ENCODE peak calls at places on chromosomes 2 and 18, in nine cellular contexts. P, H, X, T, C, L, G, Z and V are unnamed samples.
A peak's percentile ranks its signal among the peaks of the same experiment; 100 is the strongest.

GRCh38 chr18:73614812-73615211 is 532.8 kb downstream of the FBXO15 start:
- DNase-seq in C (no peak), P (no peak), Z (peak; percentile 34), L (peak; percentile 4), T (peak; percentile 84), G (no peak), X (no peak), H (no peak), V (no peak)

GRCh38 chr2:237593596-237594310 is 3.2 kb upstream of the RAB17 start:
- DNase-seq in T (no peak), X (no peak), C (no peak), L (no peak), Z (no peak), P (no peak), G (no peak), H (no peak), V (no peak)

GRCh38 chr2:217980591-217980990 is 22.2 kb downstream of the TNS1 start:
- DNase-seq in T (no peak), Z (no peak), L (no peak), G (no peak), C (no peak), X (no peak), H (no peak), P (no peak), V (no peak)

GRCh38 chr2:19717446-19717845 is 184.3 kb downstream of the TTC32 start:
- DNase-seq in G (no peak), P (no peak), Z (peak; percentile 63), X (no peak), H (no peak), L (no peak), T (no peak), C (no peak), V (no peak)

GRCh38 chr2:205321240-205321639 is 361.1 kb upstream of the NRP2 start:
- DNase-seq in G (no peak), C (no peak), H (no peak), Z (no peak), T (peak; percentile 23), X (no peak), P (no peak), L (peak; percentile 5), V (no peak)

GRCh38 chr2:169095631-169096105 is 26.3 kb downstream of the DHRS9 start:
- DNase-seq in X (no peak), G (no peak), P (no peak), Z (peak; percentile 78), T (peak; percentile 92), L (peak; percentile 77), C (peak; percentile 48), H (no peak), V (no peak)

GRCh38 chr2:167188596-167188967 is 300.3 kb downstream of the XIRP2 start:
- DNase-seq in C (no peak), T (no peak), P (no peak), Z (no peak), H (no peak), G (no peak), X (no peak), L (no peak), V (no peak)

GRCh38 chr18:47737198-47737830 is 193.1 kb downstream of the SMAD2 start:
- DNase-seq in C (no peak), H (no peak), G (no peak), Z (no peak), L (no peak), P (no peak), X (peak; percentile 7), T (no peak), V (no peak)

GRCh38 chr2:239574434-239575156 is 173.8 kb upstream of the HDAC4 start:
- DNase-seq in T (no peak), G (peak; percentile 91), H (no peak), P (peak; percentile 42), C (no peak), X (no peak), Z (peak; percentile 2), L (no peak), V (peak; percentile 64)

GRCh38 chr2:458431-458827 is 170.5 kb upstream of the ALKAL2 start:
- DNase-seq in L (no peak), P (no peak), G (no peak), C (no peak), Z (no peak), T (no peak), H (no peak), X (no peak), V (no peak)

GRCh38 chr2:171832489-171832888 is 61.6 kb downstream of the SLC25A12 start:
- DNase-seq in L (no peak), G (no peak), H (no peak), X (no peak), T (no peak), Z (no peak), C (no peak), P (no peak), V (no peak)
- H3K9me3 ChIP-seq in L (peaks cover 2% of the 10 kb centered on the region), G (peaks cover 27% of the 10 kb centered on the region), H (peaks cover 45% of the 10 kb centered on the region), X (no peaks in the 10 kb centered on the region), T (no peaks in the 10 kb centered on the region), Z (no peaks in the 10 kb centered on the region), C (peaks cover 15% of the 10 kb centered on the region), P (no peaks in the 10 kb centered on the region), V (peaks cover 27% of the 10 kb centered on the region)

DNA sequence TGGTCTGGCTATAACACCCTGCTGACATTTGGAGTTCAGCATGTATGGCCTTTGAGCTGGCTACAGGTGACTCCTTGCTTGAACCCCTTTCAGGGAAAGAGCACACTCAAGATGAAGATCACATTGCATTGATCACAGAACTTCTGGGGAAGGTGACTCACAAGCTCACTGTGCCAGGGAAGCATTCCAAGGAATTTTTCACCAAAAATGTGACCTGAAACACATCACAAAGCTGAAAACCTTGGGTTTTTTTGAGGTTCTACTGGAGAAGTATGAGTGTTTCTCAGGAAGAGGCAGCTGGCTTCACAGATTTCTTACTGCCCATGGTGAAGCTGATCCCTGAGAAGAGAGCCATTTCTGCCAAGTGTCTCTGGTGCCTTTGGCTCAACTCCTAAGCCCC is 879.0 kb downstream of the CBLN2 start:
- DNase-seq in Z (peak; percentile 36), T (no peak), L (no peak), P (no peak), G (no peak), C (no peak), X (no peak), H (no peak), V (no peak)
- H3K9me3 ChIP-seq in Z (no peaks in the 10 kb centered on the region), T (no peaks in the 10 kb centered on the region), L (no peaks in the 10 kb centered on the region), P (no peaks in the 10 kb centered on the region), G (no peaks in the 10 kb centered on the region), C (peaks cover 10% of the 10 kb centered on the region), X (no peaks in the 10 kb centered on the region), H (no peaks in the 10 kb centered on the region), V (no peaks in the 10 kb centered on the region)

GRCh38 chr18:71370095-71370494 is 1081.2 kb downstream of the SOCS6 start:
- DNase-seq in C (no peak), H (no peak), G (no peak), P (no peak), T (no peak), L (no peak), X (no peak), Z (no peak), V (no peak)
- H3K9me3 ChIP-seq in C (peaks cover 19% of the 10 kb centered on the region), H (no peaks in the 10 kb centered on the region), G (peaks cover 23% of the 10 kb centered on the region), P (no peaks in the 10 kb centered on the region), T (no peaks in the 10 kb centered on the region), L (no peaks in the 10 kb centered on the region), X (no peaks in the 10 kb centered on the region), Z (no peaks in the 10 kb centered on the region), V (no peaks in the 10 kb centered on the region)

DNA sequence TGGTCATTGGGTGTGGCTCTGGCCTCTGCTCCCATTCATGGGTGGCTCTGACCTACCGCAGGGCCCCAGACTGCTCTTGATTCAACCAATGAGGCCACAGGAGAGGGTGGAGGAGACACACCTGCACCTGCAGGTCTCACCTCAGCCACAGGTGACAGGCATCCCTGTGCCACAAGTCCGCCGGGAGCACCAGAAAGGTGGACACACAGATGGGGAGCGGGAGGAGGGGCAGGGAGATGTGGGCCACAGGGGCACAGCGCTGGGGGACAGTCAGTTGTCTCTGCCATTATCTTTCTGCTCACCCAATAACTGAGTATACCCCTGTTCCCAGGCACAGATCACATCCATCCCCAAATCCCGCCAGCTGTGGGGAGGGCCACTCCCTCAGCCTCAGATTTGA is 189.1 kb upstream of the SALL3 start:
- DNase-seq in X (no peak), G (no peak), P (no peak), L (no peak), C (no peak), T (no peak), Z (no peak), H (no peak), V (no peak)
- H3K9me3 ChIP-seq in X (no peaks in the 10 kb centered on the region), G (no peaks in the 10 kb centered on the region), P (no peaks in the 10 kb centered on the region), L (peaks cover 5% of the 10 kb centered on the region), C (no peaks in the 10 kb centered on the region), T (no peaks in the 10 kb centered on the region), Z (no peaks in the 10 kb centered on the region), H (no peaks in the 10 kb centered on the region), V (no peaks in the 10 kb centered on the region)

GRCh38 chr2:13745324-13745723 is 887.2 kb upstream of the LRATD1 start:
- DNase-seq in P (no peak), L (no peak), G (peak; percentile 31), X (no peak), Z (peak; percentile 1), H (peak; percentile 77), T (no peak), C (no peak), V (peak; percentile 4)
- H3K9me3 ChIP-seq in P (no peaks in the 10 kb centered on the region), L (peaks cover 2% of the 10 kb centered on the region), G (peaks cover 92% of the 10 kb centered on the region), X (no peaks in the 10 kb centered on the region), Z (no peaks in the 10 kb centered on the region), H (peaks cover 6% of the 10 kb centered on the region), T (no peaks in the 10 kb centered on the region), C (peaks cover 3% of the 10 kb centered on the region), V (peaks cover 3% of the 10 kb centered on the region)

GRCh38 chr2:132252191-132252893 is 90.6 kb upstream of the ANKRD30BL start:
- DNase-seq in H (no peak), G (no peak), X (no peak), C (no peak), Z (no peak), L (no peak), T (no peak), P (peak; percentile 43), V (no peak)

GRCh38 chr2:132253496-132254305 is 91.9 kb upstream of the ANKRD30BL start:
- DNase-seq in C (no peak), T (no peak), P (peak; percentile 44), Z (no peak), X (no peak), H (no peak), G (no peak), L (no peak), V (no peak)

GRCh38 chr2:132252894-132253264 is 91.1 kb upstream of the ANKRD30BL start:
- DNase-seq in P (peak; percentile 37), X (no peak), G (no peak), Z (no peak), T (no peak), H (no peak), C (no peak), L (no peak), V (no peak)

GRCh38 chr2:132256251-132256902 is 94.6 kb upstream of the ANKRD30BL start:
- DNase-seq in T (no peak), X (no peak), G (no peak), C (no peak), H (no peak), Z (no peak), L (no peak), P (peak; percentile 43), V (no peak)

GRCh38 chr2:132255714-132256113 is 94.0 kb upstream of the ANKRD30BL start:
- DNase-seq in H (no peak), X (no peak), C (no peak), G (no peak), T (no peak), L (no peak), P (no peak), Z (no peak), V (no peak)
- H3K9me3 ChIP-seq in H (no peaks in the 10 kb centered on the region), X (no peaks in the 10 kb centered on the region), C (no peaks in the 10 kb centered on the region), G (peaks cover 53% of the 10 kb centered on the region), T (peaks cover 3% of the 10 kb centered on the region), L (no peaks in the 10 kb centered on the region), P (no peaks in the 10 kb centered on the region), Z (no peaks in the 10 kb centered on the region), V (no peaks in the 10 kb centered on the region)

GRCh38 chr18:35306588-35307250 is 16.7 kb upstream of the ZSCAN30 start:
- DNase-seq in G (no peak), X (no peak), T (no peak), L (no peak), C (no peak), P (no peak), Z (peak; percentile 13), H (no peak), V (no peak)
- H3K9me3 ChIP-seq in G (peaks cover 71% of the 10 kb centered on the region), X (peaks cover 9% of the 10 kb centered on the region), T (peaks cover 24% of the 10 kb centered on the region), L (peaks cover 51% of the 10 kb centered on the region), C (peaks cover 23% of the 10 kb centered on the region), P (peaks cover 41% of the 10 kb centered on the region), Z (peaks cover 7% of the 10 kb centered on the region), H (peaks cover 45% of the 10 kb centered on the region), V (no peaks in the 10 kb centered on the region)